ENCODE peak calls at places on chromosome 20, in six cellular contexts. L is heart left ventricle, U is mucosa of descending colon, I is SJSA1, O is IMR-90, M is GM12878. W is an unnamed sample.
A peak's percentile ranks its signal among the peaks of the same experiment; 100 is the strongest.

GRCh38 chr20:47540443-47541354 is 39.0 kb downstream of the NCOA3 start:
- DNase-seq in L (no peak), O (peak; percentile 24), U (no peak), M (peak; percentile 21), I (no peak), W (no peak)

GRCh38 chr20:18090044-18090443 is 32.3 kb upstream of the OVOL2 start:
- DNase-seq in M (no peak), O (no peak), U (no peak), I (no peak), L (no peak), W (no peak)

GRCh38 chr20:44069203-44069931 is 117.6 kb downstream of the JPH2 start:
- DNase-seq in M (peak; percentile 57), O (no peak), L (no peak), U (peak; percentile 49), I (no peak), W (peak; percentile 59)

GRCh38 chr20:4512891-4513550 is 208.7 kb upstream of the PRND start:
- DNase-seq in L (no peak), O (peak; percentile 95), U (no peak), M (no peak), I (peak; percentile 94), W (no peak)

GRCh38 chr20:3755814-3756480 is 11.6 kb downstream of the ADISSP start:
- DNase-seq in O (no peak), L (no peak), U (no peak), I (no peak), M (no peak), W (no peak)

GRCh38 chr20:49268600-49269365 is 9.1 kb downstream of the ZNFX1 start:
- DNase-seq in M (no peak), O (peak; percentile 81), U (no peak), L (no peak), I (peak; percentile 62), W (no peak)

GRCh38 chr20:38880952-38881735 is 45.1 kb upstream of the FAM83D start:
- DNase-seq in M (no peak), U (no peak), L (no peak), I (no peak), O (no peak), W (no peak)

GRCh38 chr20:58538752-58539151 is 23.6 kb upstream of the APCDD1L start:
- DNase-seq in I (no peak), M (no peak), L (no peak), O (peak; percentile 78), U (no peak), W (no peak)

GRCh38 chr20:56458227-56458821 is 10.1 kb upstream of the RTF2 start:
- DNase-seq in U (no peak), M (no peak), L (no peak), O (no peak), I (no peak), W (no peak)

GRCh38 chr20:62062661-62063600 is 2.8 kb downstream of the TAF4 start:
- DNase-seq in U (no peak), I (no peak), L (no peak), O (no peak), M (no peak), W (no peak)

GRCh38 chr20:5569021-5569420 is 181.2 kb upstream of the SHLD1 start:
- DNase-seq in U (peak; percentile 86), M (no peak), I (peak; percentile 14), L (no peak), O (peak; percentile 59), W (no peak)

GRCh38 chr20:50824137-50824536 is 29.3 kb downstream of the BCAS4 start:
- DNase-seq in U (peak; percentile 64), M (no peak), L (no peak), I (no peak), O (peak; percentile 86), W (no peak)

GRCh38 chr20:38649275-38649891 is 47.8 kb downstream of the ARHGAP40 start:
- DNase-seq in I (no peak), U (peak; percentile 7), O (no peak), L (no peak), M (no peak), W (no peak)

GRCh38 chr20:17627101-17627950 is 54.7 kb downstream of the RRBP1 start:
- DNase-seq in I (no peak), M (no peak), O (no peak), L (no peak), U (no peak), W (no peak)

GRCh38 chr20:31590717-31591225 is 14.3 kb upstream of the ID1 start:
- DNase-seq in I (no peak), U (no peak), L (no peak), O (no peak), M (no peak), W (no peak)

GRCh38 chr20:31593221-31594001 is 11.7 kb upstream of the ID1 start:
- DNase-seq in U (peak; percentile 94), M (no peak), O (peak; percentile 89), I (peak; percentile 84), L (no peak), W (no peak)

GRCh38 chr20:31587545-31588389 is 17.3 kb upstream of the ID1 start:
- DNase-seq in O (no peak), L (peak; percentile 87), U (peak; percentile 70), M (no peak), I (no peak), W (no peak)
- H3K4me3 ChIP-seq in O (peak overlapping the region; percentile 44), L (peak overlapping the region; percentile 50), U (no peak overlapping the region), M (peak overlapping the region; percentile 4), I (peak overlapping the region; percentile 34), W (no peak overlapping the region)

GRCh38 chr20:33686008-33686983 is at the start of gene E2F1:
- DNase-seq in O (peak; percentile 84), I (peak; percentile 75), M (peak; percentile 61), U (peak; percentile 97), L (peak; percentile 97), W (peak; percentile 65)
- H3K4me3 ChIP-seq in O (peak within 1 kb of the TSS; percentile 52), I (peak within 1 kb of the TSS; percentile 68), M (peak within 1 kb of the TSS; percentile 79), U (peak within 1 kb of the TSS; percentile 22), L (peak within 1 kb of the TSS; percentile 73), W (peak within 1 kb of the TSS; percentile 66)

DNA sequence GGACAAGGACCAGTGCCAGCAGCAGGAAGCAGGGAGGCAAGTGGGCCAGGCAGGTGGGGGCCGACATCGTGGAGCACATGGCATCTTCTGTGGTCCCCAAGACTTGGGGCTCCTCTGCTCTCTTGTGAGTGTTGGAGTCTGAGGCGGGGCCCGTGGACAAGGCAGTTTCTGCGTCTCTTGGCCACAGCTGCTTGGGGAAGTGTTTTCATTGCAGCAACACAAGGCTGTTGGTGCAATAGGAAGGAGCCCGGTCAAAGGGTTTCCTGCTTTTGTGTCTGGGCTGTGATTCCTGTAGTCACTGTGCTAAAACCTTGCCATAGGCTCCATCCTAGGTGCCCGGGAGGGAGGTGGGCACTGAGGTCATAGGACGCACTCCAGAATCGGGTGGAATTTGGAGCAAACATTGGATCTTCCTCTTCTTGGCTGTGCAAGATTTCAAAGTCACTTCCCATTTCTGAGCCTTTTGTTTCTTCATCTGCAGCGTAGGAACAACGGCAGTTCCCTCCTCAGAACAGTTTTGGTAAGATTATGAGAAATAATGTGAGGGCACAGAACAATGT is at the start of gene SIRPB2:
- DNase-seq in L (peak; percentile 53), O (no peak), M (no peak), U (no peak), I (no peak), W (no peak)
- H3K4me3 ChIP-seq in L (peak within 1 kb of the TSS; percentile 31), O (no peak within 1 kb of the TSS), M (no peak within 1 kb of the TSS), U (no peak within 1 kb of the TSS), I (no peak within 1 kb of the TSS), W (no peak within 1 kb of the TSS)

DNA sequence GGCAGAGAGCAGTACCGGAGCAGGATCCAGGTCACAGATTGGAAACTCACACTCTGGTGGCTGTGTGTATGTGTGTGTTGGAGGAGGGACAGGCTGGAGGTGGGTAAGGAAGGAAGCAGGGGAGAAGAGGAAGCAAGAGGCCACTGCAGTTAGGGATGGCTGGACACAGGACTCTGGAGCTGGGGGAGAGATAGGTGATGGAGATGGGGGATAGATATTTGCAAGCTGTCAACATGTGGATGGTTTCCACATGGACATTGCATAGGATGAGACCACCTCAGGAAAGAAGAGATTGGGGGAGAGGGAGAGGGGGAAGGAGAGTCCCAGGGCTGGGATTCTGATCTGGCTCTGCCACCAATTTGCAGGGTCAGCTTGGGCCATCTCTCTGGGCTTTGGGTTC is 109.1 kb upstream of the SIRPA start:
- DNase-seq in M (no peak), U (no peak), O (no peak), L (no peak), I (no peak), W (no peak)
- H3K4me3 ChIP-seq in M (no peak overlapping the region), U (no peak overlapping the region), O (no peak overlapping the region), L (no peak overlapping the region), I (no peak overlapping the region), W (no peak overlapping the region)

DNA sequence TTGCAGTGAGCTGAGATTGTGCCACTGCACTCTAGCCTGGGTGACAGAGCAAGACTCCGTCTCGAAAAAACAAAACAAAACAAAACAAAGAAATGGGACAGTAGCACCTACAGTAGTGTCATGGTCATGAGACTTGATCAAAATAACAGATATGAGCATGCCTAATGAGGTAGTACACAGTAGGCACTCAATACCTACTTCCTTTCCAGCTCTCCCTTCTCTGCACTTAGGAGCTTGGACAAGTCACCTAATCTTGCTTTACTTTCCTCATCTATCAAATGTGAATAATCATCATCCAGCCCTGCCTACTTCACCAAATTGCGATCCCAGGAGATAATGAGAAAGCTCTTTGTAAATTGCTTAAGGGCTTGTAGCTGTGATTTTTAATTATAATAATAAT is 55.4 kb upstream of the EPB41L1 start:
- DNase-seq in I (no peak), M (no peak), O (no peak), U (no peak), L (no peak), W (no peak)
- H3K4me3 ChIP-seq in I (no peak overlapping the region), M (no peak overlapping the region), O (no peak overlapping the region), U (no peak overlapping the region), L (no peak overlapping the region), W (no peak overlapping the region)

DNA sequence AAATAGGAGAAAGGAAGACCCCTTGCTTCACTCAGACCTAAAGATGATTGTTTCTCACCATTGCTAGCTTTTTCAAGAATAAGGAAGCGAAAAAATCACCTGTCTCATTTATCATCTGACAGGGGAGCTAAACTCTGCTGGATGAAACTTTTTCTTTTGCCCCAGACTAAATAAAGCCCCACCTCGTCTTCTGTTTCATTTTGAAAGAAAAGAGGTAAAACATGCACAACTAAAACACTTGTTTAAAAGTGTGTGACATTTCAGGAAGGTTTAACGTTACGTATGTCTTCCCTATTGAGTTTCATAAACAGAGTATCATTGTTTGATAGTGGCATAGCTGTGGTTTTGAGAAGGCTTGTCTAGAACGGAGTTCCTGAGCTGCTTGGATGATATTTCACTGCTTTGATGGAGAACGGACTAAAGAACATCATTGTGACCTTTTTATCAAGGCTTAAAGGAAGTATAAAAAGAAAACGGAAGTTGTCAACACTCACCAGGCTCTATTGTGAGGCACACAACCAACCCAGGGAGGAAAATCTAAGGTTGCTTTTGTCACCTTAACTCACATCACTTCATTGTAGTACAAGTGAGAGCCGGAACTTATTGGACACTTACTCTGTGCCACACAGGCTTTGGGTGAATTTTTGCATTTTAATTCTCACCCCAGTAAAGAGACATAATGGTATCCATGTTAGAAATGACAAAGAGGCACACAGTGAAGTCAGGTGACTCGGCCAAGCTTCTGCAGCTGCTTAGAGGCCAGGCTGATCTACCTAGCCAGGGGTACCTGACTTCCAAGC is 29.5 kb downstream of the TSHZ2 start:
- DNase-seq in U (no peak), L (no peak), O (peak; percentile 8), M (peak; percentile 55), I (no peak), W (peak; percentile 53)
- H3K4me3 ChIP-seq in U (no peak overlapping the region), L (no peak overlapping the region), O (no peak overlapping the region), M (peak overlapping the region; percentile 33), I (no peak overlapping the region), W (peak overlapping the region; percentile 18)

W was measured in GM12864.